ENCODE peak calls at places on chromosome 18, in four cellular contexts. C is mammary epithelial cell, R is GM23248, D is MM.1S. L is an unnamed sample. For H3K36me3, the result is how much of the 10 kb centered on the place peaks cover.

GRCh38 chr18:62714671-62715438 is 486 bp upstream of the PHLPP1 start:
- DNase-seq in R (peak), C (peak), D (peak), L (peak)

GRCh38 chr18:10081477-10081876 is 167.7 kb downstream of the VAPA start:
- DNase-seq in R (no peak), C (no peak), D (no peak), L (no peak)

GRCh38 chr18:58525517-58525916 is 103.4 kb downstream of the ALPK2 start:
- DNase-seq in D (no peak), C (peak), R (peak), L (no peak)

GRCh38 chr18:39799010-39799409 is 2156.0 kb upstream of the PIK3C3 start:
- DNase-seq in R (peak), D (no peak), C (peak), L (no peak)

GRCh38 chr18:61669320-61669719 is 223.5 kb downstream of the RNF152 start:
- DNase-seq in D (no peak), C (peak), R (peak), L (no peak)

GRCh38 chr18:69257861-69258458 is 142.7 kb upstream of the DOK6 start:
- DNase-seq in R (peak), D (no peak), C (peak), L (peak)

GRCh38 chr18:48002933-48003365 is 72.5 kb upstream of the SMAD2 start:
- DNase-seq in R (peak), D (no peak), C (peak), L (no peak)

GRCh38 chr18:24601624-24602023 is 141.2 kb downstream of the HRH4 start:
- DNase-seq in C (peak), R (no peak), D (no peak), L (no peak)

GRCh38 chr18:58788470-58788869 is 76.2 kb upstream of the ZNF532 start:
- DNase-seq in R (no peak), D (no peak), C (peak), L (no peak)

GRCh38 chr18:46073474-46074331 is 1.6 kb upstream of the PSTPIP2 start:
- DNase-seq in C (peak), D (peak), R (peak), L (peak)

GRCh38 chr18:49214058-49214457 is 246.4 kb downstream of the DYM start:
- DNase-seq in D (no peak), C (no peak), R (no peak), L (no peak)

GRCh38 chr18:69701305-69701704 is 246.4 kb downstream of the CD226 start:
- DNase-seq in R (no peak), D (no peak), C (no peak), L (no peak)

GRCh38 chr18:49495074-49495473 is 8.0 kb upstream of the C18orf32 start:
- DNase-seq in D (no peak), C (no peak), R (no peak), L (no peak)

DNA sequence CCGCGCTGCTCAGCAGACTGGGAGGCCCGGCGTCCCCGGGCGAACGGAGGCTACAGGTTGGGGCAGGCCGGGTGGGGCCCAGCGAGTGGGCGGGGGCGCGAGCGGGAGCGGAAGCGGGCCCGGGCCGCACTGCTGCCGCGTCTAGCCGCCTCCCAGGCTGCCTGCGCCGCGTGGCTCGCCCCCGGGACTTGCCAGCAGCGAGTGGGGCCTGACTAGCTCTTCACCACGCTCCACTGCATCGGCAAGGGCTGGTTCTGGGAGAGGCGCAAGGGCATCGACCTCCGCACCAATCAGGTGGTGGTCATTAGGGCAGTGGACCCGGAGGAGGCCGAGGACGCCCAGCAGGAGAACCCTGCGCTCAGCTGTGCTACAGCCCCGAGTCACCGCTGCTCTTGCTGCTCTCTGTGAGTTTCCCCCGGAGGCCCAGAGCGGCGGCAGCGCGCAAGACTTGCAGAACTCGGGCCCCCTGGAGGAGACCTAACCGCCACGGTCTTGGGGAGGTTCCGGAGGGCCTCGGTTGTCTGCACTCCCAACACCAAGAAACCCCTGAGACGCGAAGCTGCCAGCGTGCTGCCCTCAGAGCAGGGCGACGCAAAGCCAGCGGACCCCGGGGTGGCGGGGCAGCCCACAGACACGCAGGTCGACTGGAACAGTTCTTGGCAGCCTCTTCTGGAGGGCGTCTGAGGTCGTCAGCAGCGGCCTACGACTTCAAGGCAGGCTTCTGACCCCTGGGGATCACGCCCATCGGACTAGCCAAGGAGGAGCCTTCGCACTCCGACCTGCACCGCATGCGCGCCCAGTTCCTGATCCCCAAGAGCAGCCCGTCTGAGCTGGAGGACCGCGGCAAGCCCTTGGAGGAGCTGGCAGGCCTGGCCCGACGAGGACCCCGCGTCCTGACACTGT is 27.2 kb upstream of the PTPN2 start:
- DNase-seq in C (no peak), D (no peak), R (peak), L (no peak)
- TF ChIP-seq EZH2 in C (no peak), D (no peak), R (no peak), L (no peak)

DNA sequence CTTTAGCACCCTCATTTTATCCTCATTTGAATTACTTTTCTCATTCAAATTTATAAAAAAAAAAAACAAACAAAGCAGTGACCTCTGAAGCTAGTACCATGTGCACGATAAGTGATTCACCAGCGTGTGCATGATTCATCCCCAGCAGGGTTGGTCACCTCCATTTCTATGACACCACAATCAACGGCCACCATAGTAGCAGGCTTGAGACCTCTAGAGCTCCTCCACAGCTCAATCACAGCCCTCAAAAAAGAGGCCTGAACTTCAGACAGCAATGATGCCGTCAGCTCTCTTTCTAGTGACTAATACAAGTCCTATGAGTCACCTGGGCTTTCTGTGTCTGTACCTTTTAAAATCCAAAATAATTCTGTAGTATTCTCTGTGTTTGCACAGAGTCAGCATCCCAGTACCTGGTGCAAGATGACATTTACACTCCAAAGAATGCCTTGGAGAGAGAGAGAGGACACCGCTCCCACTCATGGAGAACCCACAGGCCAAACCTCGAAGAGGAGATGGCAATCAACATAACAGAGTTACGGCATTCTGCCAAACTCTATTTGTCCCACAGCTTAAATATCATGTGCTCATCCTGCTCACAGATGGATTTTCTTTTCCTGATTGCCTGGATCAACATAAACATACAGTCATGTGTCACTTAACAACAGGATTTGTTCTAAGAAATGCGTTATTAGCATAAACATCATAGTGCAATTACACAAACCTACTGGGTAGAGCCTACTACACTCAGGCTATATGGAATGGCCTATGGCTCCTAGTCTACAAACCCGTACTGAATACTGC is 58.7 kb downstream of the L3MBTL4 start:
- DNase-seq in D (no peak), C (peak), R (peak), L (no peak)
- H3K4me3 ChIP-seq in D (no peak), C (no peak), R (no peak), L (no peak)

GRCh38 chr18:22452226-22452668 is 34.5 kb upstream of the CTAGE1 start:
- DNase-seq in D (no peak), R (no peak), C (no peak), L (no peak)

GRCh38 chr18:22453337-22453736 is 35.6 kb upstream of the CTAGE1 start:
- DNase-seq in R (peak), C (no peak), D (no peak), L (no peak)

GRCh38 chr18:22455425-22456150 is 37.9 kb upstream of the CTAGE1 start:
- DNase-seq in C (no peak), D (no peak), R (no peak), L (no peak)

GRCh38 chr18:22459491-22459890 is 41.8 kb upstream of the CTAGE1 start:
- DNase-seq in D (no peak), R (no peak), C (no peak), L (no peak)

GRCh38 chr18:22457552-22457951 is 39.8 kb upstream of the CTAGE1 start:
- DNase-seq in C (no peak), R (no peak), D (no peak), L (no peak)
- H3K36me3 ChIP-seq in C (under half), R (under half), D (under half), L (under half)

GRCh38 chr18:33600846-33601245 is 22.8 kb downstream of the ASXL3 start:
- DNase-seq in R (no peak), D (no peak), C (no peak), L (no peak)
- TF ChIP-seq EZH2 in R (no peak), D (no peak), C (no peak), L (no peak)